ENCODE peak calls at places on chromosome 2, in seven cellular contexts. S is Right ventricle myocardium superior; X is amniotic stem cell; I is activated naive CD4-positive, alpha-beta T cell; G is activated CD8-positive, alpha-beta T cell treated with anti-CD3 and anti-CD28 coated beads for 36 hours; R is activated CD4-positive, alpha-beta memory T cell treated with anti-CD3 and anti-CD28 coated beads, Interleukin-2, amount 10 ng/mL, durations not matched to agents 7 days and 5 days; D is chondrocyte. E is an unnamed sample.

GRCh38 chr2:226797289-226797988 is 2.2 kb downstream of the IRS1 start:
- DNase-seq in R (no peak), D (peak), I (no peak), G (peak), X (no peak), S (peak), E (peak)

GRCh38 chr2:118047273-118047898 is 33.5 kb upstream of the CCDC93 start:
- DNase-seq in R (no peak), X (no peak), D (no peak), I (no peak), G (no peak), S (no peak), E (no peak)

GRCh38 chr2:15544227-15544626 is 16.9 kb downstream of the NBAS start:
- DNase-seq in D (no peak), S (no peak), X (no peak), I (no peak), R (no peak), G (no peak), E (no peak)

GRCh38 chr2:37648316-37649011 is 23.0 kb downstream of the CDC42EP3 start:
- DNase-seq in I (no peak), R (peak), X (no peak), D (no peak), S (peak), G (peak), E (peak)

GRCh38 chr2:85710687-85711577 is 16.8 kb downstream of the GNLY start:
- DNase-seq in X (no peak), R (no peak), S (peak), D (no peak), G (no peak), I (no peak), E (peak)

GRCh38 chr2:174728096-174728495 is 36.2 kb downstream of the CHRNA1 start:
- DNase-seq in S (no peak), X (no peak), D (no peak), I (no peak), R (no peak), G (no peak), E (no peak)

GRCh38 chr2:69300650-69301049 is 86.4 kb downstream of the GFPT1 start:
- DNase-seq in R (no peak), D (no peak), G (no peak), S (no peak), I (no peak), X (no peak), E (no peak)

GRCh38 chr2:10820562-10820961 is 8.0 kb upstream of the PDIA6 start:
- DNase-seq in X (no peak), D (no peak), S (peak), I (no peak), G (no peak), R (no peak), E (peak)

GRCh38 chr2:18836436-18836835 is 247.1 kb upstream of the NT5C1B start:
- DNase-seq in S (no peak), G (no peak), I (no peak), R (no peak), X (no peak), D (no peak), E (no peak)

GRCh38 chr2:177984739-177985138 is 87.8 kb downstream of the PDE11A start:
- DNase-seq in G (no peak), I (no peak), X (no peak), D (no peak), R (no peak), S (no peak), E (no peak)

GRCh38 chr2:8906208-8906607 is 68.8 kb upstream of the KIDINS220 start:
- DNase-seq in D (no peak), G (no peak), S (no peak), I (no peak), X (no peak), R (no peak), E (no peak)

GRCh38 chr2:217732995-217733394 is 269.8 kb downstream of the TNS1 start:
- DNase-seq in R (no peak), X (no peak), D (no peak), I (no peak), S (no peak), G (no peak), E (no peak)

GRCh38 chr2:45755585-45756330 is 104.3 kb downstream of the PRKCE start:
- DNase-seq in D (no peak), G (no peak), S (no peak), X (peak), R (no peak), I (no peak), E (no peak)

GRCh38 chr2:240209493-240209892 is 69.0 kb upstream of the OTOS start:
- DNase-seq in I (no peak), D (no peak), R (no peak), S (no peak), G (no peak), X (no peak), E (peak)

GRCh38 chr2:61283443-61284160 is 121.6 kb downstream of the C2orf74 start:
- DNase-seq in G (no peak), R (no peak), I (no peak), S (no peak), D (no peak), X (no peak), E (no peak)

GRCh38 chr2:173854840-173855239 is 110.3 kb downstream of the SP3 start:
- DNase-seq in S (no peak), G (no peak), D (no peak), X (peak), I (no peak), R (no peak), E (no peak)

GRCh38 chr2:151953467-151953866 is 125.2 kb upstream of the ARL5A start:
- DNase-seq in D (no peak), G (no peak), I (no peak), S (no peak), R (no peak), X (no peak), E (no peak)

GRCh38 chr2:207385903-207386302 is 143.9 kb upstream of the CREB1 start:
- DNase-seq in R (no peak), D (no peak), G (no peak), X (no peak), S (no peak), I (no peak), E (no peak)

GRCh38 chr2:985317-985898 is 34.8 kb downstream of the SNTG2 start:
- DNase-seq in R (no peak), D (no peak), G (peak), S (no peak), I (no peak), X (no peak), E (no peak)

GRCh38 chr2:136785215-136785614 is 19.9 kb downstream of the THSD7B start:
- DNase-seq in R (no peak), G (no peak), X (no peak), D (no peak), S (no peak), I (no peak), E (no peak)

GRCh38 chr2:209771474-209772292 is at the start of gene UNC80:
- DNase-seq in S (peak), G (peak), I (no peak), R (peak), X (peak), D (peak), E (peak)

GRCh38 chr2:109175350-109175678 is 46.3 kb downstream of the SH3RF3 start:
- DNase-seq in I (no peak), D (no peak), S (no peak), X (no peak), G (no peak), R (no peak), E (no peak)